ENCODE peak calls at places on chromosomes 6 and 20, in four cellular contexts. A, Z, N and W are unnamed samples.

GRCh38 chr20:63934271-63935068 is 21.7 kb downstream of the UCKL1 start:
- DNase-seq in A (no peak), Z (peak; percentile 57), N (no peak), W (no peak)

GRCh38 chr6:168778201-168778600 is 337.2 kb downstream of the SMOC2 start:
- DNase-seq in A (no peak), Z (no peak), N (no peak), W (no peak)

GRCh38 chr20:49281059-49281912 is 3.4 kb upstream of the ZNFX1 start:
- DNase-seq in A (no peak), Z (peak; percentile 52), N (no peak), W (peak; percentile 71)

GRCh38 chr6:168773788-168774187 is 332.8 kb downstream of the SMOC2 start:
- DNase-seq in A (no peak), Z (no peak), N (no peak), W (no peak)

GRCh38 chr6:52575490-52575868 is 1.4 kb downstream of the TRAM2 start:
- DNase-seq in A (no peak), Z (no peak), N (no peak), W (no peak)

GRCh38 chr6:14499804-14500203 is 382.2 kb downstream of the CD83 start:
- DNase-seq in A (no peak), Z (peak; percentile 60), N (no peak), W (no peak)

GRCh38 chr20:43915209-43916072 is 789 bp downstream of the TOX2 start:
- DNase-seq in A (no peak), Z (no peak), N (no peak), W (peak; percentile 68)

GRCh38 chr6:8090650-8091049 is 11.7 kb downstream of the EEF1E1 start:
- DNase-seq in A (no peak), Z (no peak), N (no peak), W (no peak)

GRCh38 chr6:39361657-39362486 is 39.4 kb upstream of the KCNK16 start:
- DNase-seq in A (peak; percentile 72), Z (peak; percentile 56), N (peak; percentile 49), W (peak; percentile 93)

GRCh38 chr6:112431803-112432202 is 84.7 kb downstream of the RFPL4B start:
- DNase-seq in A (no peak), Z (no peak), N (no peak), W (no peak)

GRCh38 chr20:37516697-37517370 is 4.2 kb upstream of the NNAT start:
- DNase-seq in A (no peak), Z (peak; percentile 34), N (no peak), W (no peak)

GRCh38 chr6:9467746-9468145 is 947.1 kb downstream of the TFAP2A start:
- DNase-seq in A (no peak), Z (no peak), N (no peak), W (no peak)

GRCh38 chr6:90074161-90074560 is 179.9 kb downstream of the GJA10 start:
- DNase-seq in A (no peak), Z (no peak), N (no peak), W (no peak)

GRCh38 chr20:34472246-34472925 is 43.8 kb upstream of the DYNLRB1 start:
- DNase-seq in A (no peak), Z (no peak), N (no peak), W (no peak)

GRCh38 chr6:124676033-124676432 is 286.2 kb upstream of the RNF217 start:
- DNase-seq in A (no peak), Z (peak; percentile 6), N (no peak), W (no peak)

GRCh38 chr6:81995548-81996289 is 243.2 kb upstream of the TENT5A start:
- DNase-seq in A (no peak), Z (no peak), N (no peak), W (no peak)

GRCh38 chr6:87762116-87762515 is 60.1 kb upstream of the AKIRIN2 start:
- DNase-seq in A (no peak), Z (peak; percentile 22), N (no peak), W (no peak)

GRCh38 chr6:112176175-112176574 is 78.2 kb downstream of the LAMA4 start:
- DNase-seq in A (no peak), Z (no peak), N (no peak), W (no peak)

GRCh38 chr20:63968928-63969760 is 586 bp downstream of the ZNF512B start:
- DNase-seq in A (no peak), Z (no peak), N (no peak), W (peak; percentile 32)

GRCh38 chr20:5085380-5085779 is 34.4 kb downstream of the PCNA start:
- DNase-seq in A (no peak), Z (peak; percentile 90), N (no peak), W (no peak)

GRCh38 chr20:62625921-62626547 is 16.3 kb upstream of the SLCO4A1 start:
- DNase-seq in A (no peak), Z (no peak), N (no peak), W (no peak)

GRCh38 chr6:158708239-158708638 is 58.4 kb downstream of the SYTL3 start:
- DNase-seq in A (no peak), Z (no peak), N (no peak), W (peak; percentile 39)

GRCh38 chr20:17806739-17807441 is 107.1 kb downstream of the BANF2 start:
- DNase-seq in A (no peak), Z (peak; percentile 85), N (no peak), W (peak; percentile 74)

GRCh38 chr6:123587838-123588545 is 48.8 kb downstream of the TRDN start:
- DNase-seq in A (no peak), Z (peak; percentile 63), N (no peak), W (peak; percentile 27)

GRCh38 chr20:22452442-22453011 is 131.8 kb downstream of the FOXA2 start:
- DNase-seq in A (no peak), Z (no peak), N (no peak), W (no peak)

GRCh38 chr6:29828471-29828797 is 809 bp downstream of the HLA-G start:
- DNase-seq in A (no peak), Z (peak; percentile 40), N (no peak), W (peak; percentile 75)

GRCh38 chr6:73515204-73516101 is 5.4 kb downstream of the EEF1A1 start:
- DNase-seq in A (no peak), Z (peak; percentile 67), N (no peak), W (peak; percentile 45)

GRCh38 chr6:147046131-147046530 is 158.1 kb upstream of the STXBP5 start:
- DNase-seq in A (no peak), Z (no peak), N (no peak), W (no peak)

GRCh38 chr20:47389867-47390347 is 33.4 kb upstream of the ZMYND8 start:
- DNase-seq in A (no peak), Z (peak; percentile 93), N (no peak), W (no peak)

GRCh38 chr20:48787861-48788375 is 39.9 kb downstream of the PREX1 start:
- DNase-seq in A (no peak), Z (peak; percentile 36), N (no peak), W (no peak)

GRCh38 chr20:13430346-13431002 is 208.3 kb downstream of the TASP1 start:
- DNase-seq in A (no peak), Z (no peak), N (no peak), W (no peak)

GRCh38 chr6:156697224-156697623 is 80.0 kb upstream of the ARID1B start:
- DNase-seq in A (no peak), Z (no peak), N (no peak), W (no peak)

GRCh38 chr6:145749632-145750031 is 14.3 kb upstream of the EPM2A start:
- DNase-seq in A (no peak), Z (peak; percentile 4), N (no peak), W (no peak)

GRCh38 chr20:709421-709820 is 33.8 kb upstream of the SCRT2 start:
- DNase-seq in A (no peak), Z (no peak), N (no peak), W (peak; percentile 34)

DNA sequence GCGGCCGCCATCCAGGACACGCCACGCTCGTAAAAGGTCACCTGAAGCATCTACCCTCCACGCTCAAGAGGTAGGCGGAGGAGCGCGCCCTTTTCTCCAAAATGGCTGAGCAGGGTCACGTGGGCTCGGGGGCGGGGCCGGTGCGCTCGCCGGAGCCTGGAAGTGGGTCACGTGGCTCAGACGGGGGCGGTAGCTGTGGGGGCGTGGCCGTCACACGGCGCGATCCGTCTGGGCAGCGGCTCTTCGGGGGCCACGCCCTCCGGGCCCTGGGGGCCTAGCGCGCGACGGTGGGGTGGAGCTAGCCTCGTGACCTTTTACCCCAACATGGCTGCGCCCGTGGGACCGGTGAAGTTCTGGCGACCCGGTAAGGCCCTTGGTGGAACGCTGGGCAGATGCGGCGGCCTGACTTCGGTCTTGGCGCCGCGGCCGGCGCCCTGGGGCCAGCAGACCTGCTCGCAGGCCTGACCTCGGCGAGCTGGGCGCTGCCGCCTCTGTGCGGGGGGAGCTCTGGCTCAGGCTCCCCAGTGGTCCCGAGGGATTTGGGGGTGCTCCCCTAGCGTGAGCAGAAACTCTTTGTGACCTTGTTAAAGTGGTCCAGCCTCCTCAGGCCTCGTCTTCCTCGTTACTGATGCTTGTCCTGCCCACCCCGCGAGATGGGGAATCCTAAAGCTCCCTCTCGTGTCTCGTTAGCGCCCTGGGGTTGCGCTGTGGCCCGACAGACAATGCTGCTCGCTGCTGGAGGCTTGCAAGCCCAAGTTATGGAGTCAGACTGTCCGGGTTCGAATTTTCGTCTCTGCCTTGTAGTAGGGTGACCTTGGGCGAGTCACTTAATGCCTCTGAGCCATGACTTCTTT is at the start of gene DHX35:
- DNase-seq in A (peak; percentile 96), Z (peak; percentile 99), N (peak; percentile 91), W (peak; percentile 97)
- H4K8ac ChIP-seq in A (no peak within 1 kb of the TSS), Z (peak within 1 kb of the TSS; percentile 97), N (peak within 1 kb of the TSS; percentile 99), W (peak within 1 kb of the TSS; percentile 63)

DNA sequence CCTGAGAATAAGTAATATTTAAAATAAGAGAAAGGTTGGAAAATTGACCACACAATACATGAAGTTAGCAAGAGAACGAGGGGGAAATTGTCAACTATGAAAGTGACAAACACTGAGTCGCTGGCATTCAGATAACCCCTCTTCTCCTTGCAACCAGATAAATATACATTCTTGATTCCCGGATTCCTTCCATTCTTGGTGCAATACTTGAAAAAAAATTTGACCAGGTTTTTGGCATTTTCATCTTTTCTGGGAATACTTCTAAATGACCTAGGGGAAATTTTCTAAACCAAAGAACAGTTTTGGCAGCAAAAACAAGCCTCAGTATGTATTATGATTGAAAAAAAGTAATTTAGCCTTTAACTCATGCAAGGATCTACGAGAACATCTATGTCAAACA is 164.0 kb downstream of the PDE7B start:
- DNase-seq in A (no peak), Z (no peak), N (no peak), W (no peak)
- H2BK120ac ChIP-seq in A (no peak overlapping the region), Z (no peak overlapping the region), N (no peak overlapping the region), W (no peak overlapping the region)

DNA sequence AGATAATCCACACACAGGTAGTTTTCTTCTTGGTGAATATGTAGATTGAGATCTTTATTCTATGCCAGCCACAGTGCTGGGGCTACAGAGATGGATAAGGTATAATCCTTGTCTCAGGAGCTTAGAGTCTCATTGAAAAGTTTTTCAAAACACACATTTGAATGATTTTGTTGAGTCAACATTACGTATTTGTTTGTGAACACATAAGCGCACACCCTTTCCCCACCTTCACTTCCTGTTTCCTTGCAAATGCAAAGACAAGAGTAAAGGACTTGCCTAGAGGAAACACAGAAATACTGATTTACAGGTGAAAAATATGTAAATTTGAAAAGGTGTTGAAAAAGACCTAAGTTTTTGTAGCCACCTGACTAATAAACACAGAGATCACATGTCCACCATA is 27.8 kb downstream of the VAPB start:
- DNase-seq in A (no peak), Z (no peak), N (no peak), W (no peak)
- H2BK12ac ChIP-seq in A (no peak overlapping the region), Z (no peak overlapping the region), N (no peak overlapping the region), W (no peak overlapping the region)

GRCh38 chr6:45377555-45378323 is at the start of gene SUPT3H:
- DNase-seq in A (peak; percentile 93), Z (peak; percentile 94), N (peak; percentile 90), W (peak; percentile 95)

GRCh38 chr6:45375449-45375848 is 2.3 kb downstream of the SUPT3H start:
- DNase-seq in A (no peak), Z (no peak), N (no peak), W (no peak)

GRCh38 chr6:45378324-45378926 is 691 bp upstream of the SUPT3H start:
- DNase-seq in A (no peak), Z (peak; percentile 10), N (no peak), W (no peak)

GRCh38 chr6:45377041-45377554 is 636 bp downstream of the SUPT3H start:
- DNase-seq in A (no peak), Z (no peak), N (no peak), W (no peak)

GRCh38 chr6:45376310-45377040 is 1.3 kb downstream of the SUPT3H start:
- DNase-seq in A (no peak), Z (no peak), N (no peak), W (no peak)
- H4K8ac ChIP-seq in A (no peak overlapping the region), Z (no peak overlapping the region), N (no peak overlapping the region), W (no peak overlapping the region)